ENCODE peak calls at places on chromosomes 13 and 19, in six cellular contexts. One of them, this sample, is unnamed.

GRCh38 chr19:13297023-13297422 is 146.8 kb downstream of the IER2 start:
- DNase-seq in H1: no peak
- DNase-seq in GM12878: no peak
- DNase-seq in spleen: no peak
- DNase-seq in transverse colon: no peak
- DNase-seq in endothelial cell of umbilical vein: no peak
- DNase-seq in this sample: no peak

GRCh38 chr13:44050450-44051063 is 170.9 kb downstream of the LACC1 start:
- DNase-seq in H1: no peak
- DNase-seq in GM12878: no peak
- DNase-seq in spleen: no peak
- DNase-seq in transverse colon: no peak
- DNase-seq in endothelial cell of umbilical vein: peak; percentile 49
- DNase-seq in this sample: no peak

GRCh38 chr13:102721800-102722231 is 27.0 kb upstream of the METTL21C start:
- DNase-seq in H1: no peak
- DNase-seq in GM12878: no peak
- DNase-seq in spleen: no peak
- DNase-seq in transverse colon: no peak
- DNase-seq in endothelial cell of umbilical vein: no peak
- DNase-seq in this sample: no peak

GRCh38 chr13:93672996-93673395 is 446.4 kb downstream of the GPC6 start:
- DNase-seq in H1: no peak
- DNase-seq in GM12878: no peak
- DNase-seq in spleen: no peak
- DNase-seq in transverse colon: no peak
- DNase-seq in endothelial cell of umbilical vein: no peak
- DNase-seq in this sample: no peak

GRCh38 chr13:85798999-85799646 is at the start of gene SLITRK6:
- DNase-seq in H1: no peak
- DNase-seq in GM12878: no peak
- DNase-seq in spleen: no peak
- DNase-seq in transverse colon: no peak
- DNase-seq in endothelial cell of umbilical vein: no peak
- DNase-seq in this sample: no peak

GRCh38 chr13:46641274-46642081 is 88.5 kb downstream of the LRCH1 start:
- DNase-seq in H1: no peak
- DNase-seq in GM12878: no peak
- DNase-seq in spleen: no peak
- DNase-seq in transverse colon: no peak
- DNase-seq in endothelial cell of umbilical vein: peak; percentile 89
- DNase-seq in this sample: no peak

GRCh38 chr19:24078688-24079087 is 8.3 kb upstream of the ZNF254 start:
- DNase-seq in H1: no peak
- DNase-seq in GM12878: no peak
- DNase-seq in spleen: no peak
- DNase-seq in transverse colon: no peak
- DNase-seq in endothelial cell of umbilical vein: no peak
- DNase-seq in this sample: no peak

GRCh38 chr13:107252428-107252827 is 684.5 kb upstream of the ARGLU1 start:
- DNase-seq in H1: no peak
- DNase-seq in GM12878: no peak
- DNase-seq in spleen: no peak
- DNase-seq in transverse colon: no peak
- DNase-seq in endothelial cell of umbilical vein: no peak
- DNase-seq in this sample: no peak

GRCh38 chr19:1238373-1239303 is 833 bp upstream of the CBARP start:
- DNase-seq in H1: peak; percentile 57
- DNase-seq in GM12878: no peak
- DNase-seq in spleen: no peak
- DNase-seq in transverse colon: no peak
- DNase-seq in endothelial cell of umbilical vein: no peak
- DNase-seq in this sample: no peak

GRCh38 chr19:57363734-57364181 is 407 bp downstream of the TRAPPC2B start:
- DNase-seq in H1: no peak
- DNase-seq in GM12878: no peak
- DNase-seq in spleen: no peak
- DNase-seq in transverse colon: no peak
- DNase-seq in endothelial cell of umbilical vein: no peak
- DNase-seq in this sample: no peak

GRCh38 chr19:4493104-4493928 is 21.2 kb downstream of the HDGFL2 start:
- DNase-seq in H1: no peak
- DNase-seq in GM12878: no peak
- DNase-seq in spleen: no peak
- DNase-seq in transverse colon: no peak
- DNase-seq in endothelial cell of umbilical vein: no peak
- DNase-seq in this sample: no peak

GRCh38 chr19:13689050-13689449 is 75.3 kb upstream of the MRI1 start:
- DNase-seq in H1: peak; percentile 60
- DNase-seq in GM12878: peak; percentile 19
- DNase-seq in spleen: no peak
- DNase-seq in transverse colon: no peak
- DNase-seq in endothelial cell of umbilical vein: peak; percentile 31
- DNase-seq in this sample: no peak

GRCh38 chr13:21371011-21371410 is 88.1 kb downstream of the ZDHHC20 start:
- DNase-seq in H1: no peak
- DNase-seq in GM12878: no peak
- DNase-seq in spleen: no peak
- DNase-seq in transverse colon: no peak
- DNase-seq in endothelial cell of umbilical vein: no peak
- DNase-seq in this sample: no peak

GRCh38 chr13:66102864-66103263 is 1127.3 kb downstream of the PCDH9 start:
- DNase-seq in H1: no peak
- DNase-seq in GM12878: no peak
- DNase-seq in spleen: no peak
- DNase-seq in transverse colon: no peak
- DNase-seq in endothelial cell of umbilical vein: no peak
- DNase-seq in this sample: no peak

GRCh38 chr13:29435125-29435911 is 160.2 kb downstream of the SLC7A1 start:
- DNase-seq in H1: no peak
- DNase-seq in GM12878: no peak
- DNase-seq in spleen: no peak
- DNase-seq in transverse colon: no peak
- DNase-seq in endothelial cell of umbilical vein: no peak
- DNase-seq in this sample: no peak

GRCh38 chr13:97892717-97893116 is 60.8 kb upstream of the IPO5 start:
- DNase-seq in H1: no peak
- DNase-seq in GM12878: no peak
- DNase-seq in spleen: no peak
- DNase-seq in transverse colon: no peak
- DNase-seq in endothelial cell of umbilical vein: no peak
- DNase-seq in this sample: no peak

GRCh38 chr13:99371956-99372355 is 64.8 kb upstream of the GPR183 start:
- DNase-seq in H1: no peak
- DNase-seq in GM12878: no peak
- DNase-seq in spleen: no peak
- DNase-seq in transverse colon: no peak
- DNase-seq in endothelial cell of umbilical vein: no peak
- DNase-seq in this sample: no peak

GRCh38 chr19:45528744-45529453 is 21.6 kb downstream of the VASP start:
- DNase-seq in H1: peak; percentile 88
- DNase-seq in GM12878: no peak
- DNase-seq in spleen: no peak
- DNase-seq in transverse colon: peak; percentile 77
- DNase-seq in endothelial cell of umbilical vein: no peak
- DNase-seq in this sample: peak; percentile 69

GRCh38 chr13:19597523-19597922 is 35.9 kb upstream of the MPHOSPH8 start:
- DNase-seq in H1: no peak
- DNase-seq in GM12878: no peak
- DNase-seq in spleen: no peak
- DNase-seq in transverse colon: no peak
- DNase-seq in endothelial cell of umbilical vein: no peak
- DNase-seq in this sample: no peak

GRCh38 chr13:90787007-90787406 is 560.5 kb upstream of the MIR17HG start:
- DNase-seq in H1: no peak
- DNase-seq in GM12878: no peak
- DNase-seq in spleen: no peak
- DNase-seq in transverse colon: no peak
- DNase-seq in endothelial cell of umbilical vein: no peak
- DNase-seq in this sample: no peak

GRCh38 chr19:3725640-3726310 is 17.6 kb downstream of the TJP3 start:
- DNase-seq in H1: peak; percentile 77
- DNase-seq in GM12878: no peak
- DNase-seq in spleen: no peak
- DNase-seq in transverse colon: peak; percentile 93
- DNase-seq in endothelial cell of umbilical vein: no peak
- DNase-seq in this sample: peak; percentile 30

GRCh38 chr13:39600766-39601165 is 2.2 kb downstream of the LHFPL6 start:
- DNase-seq in H1: peak; percentile 65
- DNase-seq in GM12878: no peak
- DNase-seq in spleen: no peak
- DNase-seq in transverse colon: no peak
- DNase-seq in endothelial cell of umbilical vein: no peak
- DNase-seq in this sample: no peak

GRCh38 chr13:59391696-59392095 is 772.0 kb downstream of the DIAPH3 start:
- DNase-seq in H1: peak; percentile 53
- DNase-seq in GM12878: peak; percentile 45
- DNase-seq in spleen: no peak
- DNase-seq in transverse colon: peak; percentile 49
- DNase-seq in endothelial cell of umbilical vein: peak; percentile 78
- DNase-seq in this sample: no peak

GRCh38 chr19:55193481-55193880 is 13.4 kb upstream of the SYT5 start:
- DNase-seq in H1: no peak
- DNase-seq in GM12878: no peak
- DNase-seq in spleen: no peak
- DNase-seq in transverse colon: no peak
- DNase-seq in endothelial cell of umbilical vein: no peak
- DNase-seq in this sample: no peak

GRCh38 chr19:55186080-55186479 is 6.0 kb upstream of the SYT5 start:
- DNase-seq in H1: no peak
- DNase-seq in GM12878: no peak
- DNase-seq in spleen: no peak
- DNase-seq in transverse colon: no peak
- DNase-seq in endothelial cell of umbilical vein: no peak
- DNase-seq in this sample: no peak

GRCh38 chr19:55188620-55189019 is 8.5 kb upstream of the SYT5 start:
- DNase-seq in H1: no peak
- DNase-seq in GM12878: no peak
- DNase-seq in spleen: no peak
- DNase-seq in transverse colon: no peak
- DNase-seq in endothelial cell of umbilical vein: no peak
- DNase-seq in this sample: no peak

DNA sequence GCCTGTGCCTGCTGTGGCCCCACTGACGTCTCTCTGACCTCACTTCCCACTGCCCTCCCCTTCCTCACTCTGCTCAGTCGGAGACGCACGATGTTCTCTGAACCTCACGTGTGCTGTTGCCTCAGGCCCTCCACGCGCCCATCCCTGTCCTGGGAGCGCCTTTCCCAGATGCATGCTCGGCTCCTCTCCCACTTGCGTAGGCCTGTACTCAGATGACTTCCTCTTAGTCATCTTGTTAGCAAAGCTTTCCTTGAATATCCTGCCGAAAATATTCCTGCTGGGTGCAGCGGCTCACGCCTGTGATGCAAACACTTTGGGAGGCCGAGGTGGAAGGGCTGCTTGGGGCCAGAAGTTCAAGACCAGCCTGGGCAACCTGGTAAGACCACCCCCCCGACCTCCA is 9.3 kb upstream of the SYT5 start:
- DNase-seq in H1: no peak
- DNase-seq in GM12878: no peak
- DNase-seq in spleen: no peak
- DNase-seq in transverse colon: peak; percentile 23
- DNase-seq in endothelial cell of umbilical vein: peak; percentile 60
- DNase-seq in this sample: no peak
- TF ChIP-seq POLR2AphosphoS5 in H1: no peak
- TF ChIP-seq POLR2AphosphoS5 in GM12878: no peak
- TF ChIP-seq POLR2AphosphoS5 in spleen: peak; percentile 69
- TF ChIP-seq POLR2AphosphoS5 in transverse colon: peak; percentile 12
- TF ChIP-seq POLR2AphosphoS5 in endothelial cell of umbilical vein: peak; percentile 23
- TF ChIP-seq POLR2AphosphoS5 in this sample: peak; percentile 42

DNA sequence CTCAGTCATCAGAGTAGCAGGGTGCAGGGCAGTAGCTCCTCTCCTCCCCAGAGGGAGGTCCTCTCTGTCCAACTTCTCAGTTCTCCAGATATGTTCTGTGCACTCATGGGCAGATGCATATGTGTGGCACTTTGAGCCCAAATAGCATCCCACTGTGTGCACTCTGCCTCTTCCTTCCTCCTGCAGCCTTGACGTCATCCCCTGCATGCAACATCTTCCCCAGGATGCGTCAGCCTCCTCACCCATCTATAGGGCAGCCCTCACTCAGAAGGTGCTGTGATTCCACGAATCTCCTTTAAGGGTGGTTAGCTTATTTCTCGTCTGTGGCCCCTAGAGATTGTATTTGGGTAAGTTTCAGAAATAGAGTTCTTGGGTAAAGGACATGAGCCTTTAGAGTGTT is 22.1 kb upstream of the CRTC1 start:
- DNase-seq in H1: no peak
- DNase-seq in GM12878: no peak
- DNase-seq in spleen: no peak
- DNase-seq in transverse colon: no peak
- DNase-seq in endothelial cell of umbilical vein: no peak
- DNase-seq in this sample: no peak
- H3K4me1 ChIP-seq in H1: peaks cover 9% of the 10 kb centered on the region
- H3K4me1 ChIP-seq in GM12878: peaks cover 18% of the 10 kb centered on the region
- H3K4me1 ChIP-seq in spleen: peaks cover 62% of the 10 kb centered on the region
- H3K4me1 ChIP-seq in transverse colon: no peaks in the 10 kb centered on the region
- H3K4me1 ChIP-seq in endothelial cell of umbilical vein: peaks cover 3% of the 10 kb centered on the region
- H3K4me1 ChIP-seq in this sample: peaks cover 3% of the 10 kb centered on the region

GRCh38 chr19:7905859-7906258 is 2.2 kb downstream of the MAP2K7 start:
- DNase-seq in H1: no peak
- DNase-seq in GM12878: no peak
- DNase-seq in spleen: peak; percentile 75
- DNase-seq in transverse colon: peak; percentile 6
- DNase-seq in endothelial cell of umbilical vein: no peak
- DNase-seq in this sample: no peak
- TF ChIP-seq POLR2A in H1: no peak
- TF ChIP-seq POLR2A in GM12878: peak; percentile 18
- TF ChIP-seq POLR2A in spleen: no peak
- TF ChIP-seq POLR2A in transverse colon: no peak
- TF ChIP-seq POLR2A in endothelial cell of umbilical vein: no peak
- TF ChIP-seq POLR2A in this sample: no peak

GRCh38 chr19:33646306-33646705 is 24.6 kb downstream of the CHST8 start:
- DNase-seq in H1: no peak
- DNase-seq in GM12878: no peak
- DNase-seq in spleen: peak; percentile 16
- DNase-seq in transverse colon: no peak
- DNase-seq in endothelial cell of umbilical vein: no peak
- DNase-seq in this sample: no peak
- TF ChIP-seq POLR2AphosphoS5 in H1: no peak
- TF ChIP-seq POLR2AphosphoS5 in GM12878: no peak
- TF ChIP-seq POLR2AphosphoS5 in spleen: no peak
- TF ChIP-seq POLR2AphosphoS5 in transverse colon: no peak
- TF ChIP-seq POLR2AphosphoS5 in endothelial cell of umbilical vein: no peak
- TF ChIP-seq POLR2AphosphoS5 in this sample: no peak

GRCh38 chr19:49496574-49497008 is 357 bp downstream of the RPS11 start:
- DNase-seq in H1: no peak
- DNase-seq in GM12878: no peak
- DNase-seq in spleen: no peak
- DNase-seq in transverse colon: no peak
- DNase-seq in endothelial cell of umbilical vein: no peak
- DNase-seq in this sample: no peak
- H3K4me1 ChIP-seq in H1: peaks cover 24% of the 10 kb centered on the region
- H3K4me1 ChIP-seq in GM12878: peaks cover 35% of the 10 kb centered on the region
- H3K4me1 ChIP-seq in spleen: peaks cover 74% of the 10 kb centered on the region
- H3K4me1 ChIP-seq in transverse colon: peaks cover 18% of the 10 kb centered on the region
- H3K4me1 ChIP-seq in endothelial cell of umbilical vein: peaks cover 36% of the 10 kb centered on the region
- H3K4me1 ChIP-seq in this sample: peaks cover 3% of the 10 kb centered on the region

GRCh38 chr19:46600393-46601317 is 475 bp upstream of the CALM3 start:
- DNase-seq in H1: peak; percentile 100
- DNase-seq in GM12878: peak; percentile 85
- DNase-seq in spleen: peak; percentile 97
- DNase-seq in transverse colon: peak; percentile 98
- DNase-seq in endothelial cell of umbilical vein: peak; percentile 98
- DNase-seq in this sample: peak; percentile 97
- TF ChIP-seq POLR2A in H1: no peak
- TF ChIP-seq POLR2A in GM12878: peak; percentile 91
- TF ChIP-seq POLR2A in spleen: no peak
- TF ChIP-seq POLR2A in transverse colon: peak; percentile 84
- TF ChIP-seq POLR2A in endothelial cell of umbilical vein: peak; percentile 66
- TF ChIP-seq POLR2A in this sample: peak; percentile 42

GRCh38 chr19:55657004-55657747 is 2.3 kb downstream of the U2AF2 start:
- DNase-seq in H1: no peak
- DNase-seq in GM12878: no peak
- DNase-seq in spleen: no peak
- DNase-seq in transverse colon: no peak
- DNase-seq in endothelial cell of umbilical vein: no peak
- DNase-seq in this sample: no peak
- TF ChIP-seq POLR2AphosphoS5 in H1: no peak
- TF ChIP-seq POLR2AphosphoS5 in GM12878: no peak
- TF ChIP-seq POLR2AphosphoS5 in spleen: no peak
- TF ChIP-seq POLR2AphosphoS5 in transverse colon: no peak
- TF ChIP-seq POLR2AphosphoS5 in endothelial cell of umbilical vein: no peak
- TF ChIP-seq POLR2AphosphoS5 in this sample: no peak